ENCODE peak calls at places on chromosomes 7 and 10, in eight cellular contexts. U is foreskin fibroblast; Z is brain microvascular endothelial cell; F is fibroblast of mammary gland; L is activated T-cell treated with anti-CD3 and anti-CD28 coated beads, Interleukin-2, amount 50 U/mL, for 72 hours; Y is GM03348; O is hippocampal formation; R is nephron progenitor cell. C is an unnamed sample.

GRCh38 chr10:131170042-131170983 is 141.2 kb downstream of the TCERG1L start:
- DNase-seq in R (no peak), Z (no peak), O (no peak), U (no peak), F (no peak), L (no peak), Y (no peak), C (no peak)

GRCh38 chr7:116592445-116592844 is 67.6 kb downstream of the CAV1 start:
- DNase-seq in U (no peak), Y (no peak), Z (no peak), O (no peak), R (no peak), L (no peak), F (no peak), C (no peak)

GRCh38 chr7:49396194-49396593 is 377.2 kb upstream of the VWC2 start:
- DNase-seq in R (no peak), Y (no peak), F (no peak), O (no peak), U (no peak), L (no peak), Z (no peak), C (no peak)

GRCh38 chr7:67729771-67730170 is 733.1 kb downstream of the TYW1 start:
- DNase-seq in Y (no peak), F (no peak), U (no peak), R (no peak), O (no peak), Z (no peak), L (no peak), C (no peak)

GRCh38 chr10:63603709-63604445 is 82.7 kb downstream of the REEP3 start:
- DNase-seq in O (no peak), Y (no peak), R (no peak), F (peak), U (peak), L (no peak), Z (peak), C (peak)

GRCh38 chr7:95929710-95930295 is 157.4 kb downstream of the DYNC1I1 start:
- DNase-seq in Z (no peak), U (no peak), R (no peak), F (no peak), L (no peak), O (no peak), Y (no peak), C (no peak)

GRCh38 chr7:123849855-123850254 is 4.9 kb downstream of the HYAL4 start:
- DNase-seq in R (no peak), Z (no peak), F (no peak), L (no peak), U (no peak), O (no peak), Y (no peak), C (no peak)

GRCh38 chr10:5291501-5292195 is 73.1 kb upstream of the UCN3 start:
- DNase-seq in Z (peak), Y (peak), O (no peak), L (peak), R (no peak), F (peak), U (peak), C (peak)

GRCh38 chr7:145106001-145106400 is 270.1 kb upstream of the TPK1 start:
- DNase-seq in R (no peak), L (no peak), F (peak), O (no peak), U (no peak), Z (no peak), Y (no peak), C (peak)

GRCh38 chr10:132389631-132390454 is 7.2 kb upstream of the PWWP2B start:
- DNase-seq in R (no peak), Y (peak), U (no peak), F (no peak), O (no peak), L (no peak), Z (no peak), C (peak)

GRCh38 chr7:26899519-26899918 is 35.1 kb upstream of the SKAP2 start:
- DNase-seq in O (no peak), U (no peak), Z (no peak), F (no peak), Y (no peak), R (no peak), L (no peak), C (no peak)

GRCh38 chr7:29864668-29865067 is 58.4 kb downstream of the WIPF3 start:
- DNase-seq in U (no peak), Y (no peak), Z (no peak), F (no peak), R (no peak), O (no peak), L (no peak), C (no peak)

GRCh38 chr10:77530011-77530410 is 107.6 kb downstream of the KCNMA1 start:
- DNase-seq in Z (no peak), R (no peak), O (peak), Y (no peak), F (no peak), L (no peak), U (no peak), C (no peak)

GRCh38 chr10:64708920-64709681 is 1187.9 kb downstream of the REEP3 start:
- DNase-seq in R (no peak), F (no peak), Y (no peak), L (no peak), U (no peak), O (no peak), Z (no peak), C (no peak)

GRCh38 chr7:77627307-77627671 is 69.0 kb upstream of the RSBN1L start:
- DNase-seq in R (no peak), O (no peak), L (no peak), U (no peak), F (no peak), Z (no peak), Y (no peak), C (no peak)

GRCh38 chr10:5890519-5890878 is 456 bp downstream of the FBH1 start:
- DNase-seq in O (no peak), R (no peak), Z (no peak), F (peak), L (peak), Y (no peak), U (no peak), C (peak)

GRCh38 chr10:100482181-100482833 is 19.5 kb downstream of the WNT8B start:
- DNase-seq in Y (peak), L (peak), O (peak), R (peak), F (peak), U (peak), Z (peak), C (peak)

GRCh38 chr7:24868724-24869123 is 111.3 kb downstream of the OSBPL3 start:
- DNase-seq in O (no peak), Z (no peak), R (no peak), U (no peak), F (no peak), Y (no peak), L (no peak), C (no peak)

GRCh38 chr10:103763374-103764202 is 91.8 kb downstream of the SH3PXD2A start:
- DNase-seq in U (no peak), L (no peak), O (peak), F (no peak), R (no peak), Z (no peak), Y (no peak), C (no peak)

GRCh38 chr7:138755831-138756590 is 41.8 kb upstream of the TMEM213 start:
- DNase-seq in U (no peak), F (no peak), L (no peak), O (no peak), Z (no peak), R (no peak), Y (no peak), C (peak)

GRCh38 chr10:86139066-86139657 is 227.4 kb downstream of the GRID1 start:
- DNase-seq in F (no peak), R (peak), O (peak), U (no peak), L (peak), Z (no peak), Y (no peak), C (no peak)

GRCh38 chr7:5692845-5693278 is 88.6 kb downstream of the RNF216 start:
- DNase-seq in O (no peak), R (no peak), Y (peak), U (peak), F (peak), L (no peak), Z (peak), C (peak)

GRCh38 chr10:63583909-63584747 is 62.9 kb downstream of the REEP3 start:
- DNase-seq in R (no peak), Y (no peak), F (no peak), O (no peak), Z (no peak), U (no peak), L (no peak), C (no peak)

GRCh38 chr10:70582793-70583700 is 19.5 kb downstream of the PRF1 start:
- DNase-seq in Y (no peak), F (no peak), U (no peak), O (no peak), L (no peak), R (no peak), Z (no peak), C (no peak)

GRCh38 chr7:122675011-122675410 is 23.9 kb downstream of the RNF133 start:
- DNase-seq in L (no peak), F (peak), O (no peak), U (no peak), R (no peak), Y (no peak), Z (peak), C (peak)